ENCODE peak calls at places on chromosomes 1 and 21, in ten cellular contexts. Y is GM23338, G is neuronal stem cell, I is aorta, P is upper lobe of right lung, T is body of pancreas, L is thoracic aorta, V is fibroblast of lung, X is IMR-90, J is psoas muscle. U is an unnamed sample. For H3K4me1 and H3K36me3, the result is how much of the 10 kb centered on the place peaks cover.

GRCh38 chr1:15726508-15726907 is 9.6 kb upstream of the SLC25A34 start:
- DNase-seq in Y (no peak), G (no peak), I (no peak), P (no peak), T (no peak), L (no peak), V (no peak), X (no peak), J (no peak), U (no peak)

GRCh38 chr1:24557220-24557619 is 1.3 kb downstream of the NCMAP start:
- DNase-seq in Y (no peak), G (no peak), I (no peak), P (peak), T (no peak), L (no peak), V (no peak), X (no peak), J (no peak), U (no peak)

GRCh38 chr1:66256629-66257575 is 277.1 kb upstream of the SGIP1 start:
- DNase-seq in Y (no peak), G (no peak), I (no peak), P (no peak), T (no peak), L (no peak), V (no peak), X (no peak), J (no peak), U (no peak)

GRCh38 chr1:247118946-247119446 is 14.8 kb upstream of the ZNF669 start:
- DNase-seq in Y (peak), G (no peak), I (no peak), P (no peak), T (no peak), L (no peak), V (peak), X (no peak), J (no peak), U (peak)

GRCh38 chr1:193185861-193186714 is at the start of gene B3GALT2:
- DNase-seq in Y (no peak), G (no peak), I (no peak), P (no peak), T (peak), L (no peak), V (peak), X (peak), J (no peak), U (peak)

GRCh38 chr1:240091614-240092300 is at the start of gene FMN2:
- DNase-seq in Y (peak), G (peak), I (no peak), P (no peak), T (peak), L (no peak), V (no peak), X (peak), J (no peak), U (peak)

GRCh38 chr1:80056179-80056578 is 1049.6 kb upstream of the ADGRL4 start:
- DNase-seq in Y (no peak), G (no peak), I (no peak), P (no peak), T (no peak), L (no peak), V (no peak), X (no peak), J (no peak), U (no peak)

GRCh38 chr1:205062895-205063294 is 19.9 kb downstream of the CNTN2 start:
- DNase-seq in Y (no peak), G (no peak), I (no peak), P (no peak), T (no peak), L (no peak), V (no peak), X (no peak), J (no peak), U (no peak)

GRCh38 chr1:159823401-159823800 is 3.3 kb upstream of the SLAMF8 start:
- DNase-seq in Y (no peak), G (no peak), I (no peak), P (no peak), T (no peak), L (no peak), V (no peak), X (no peak), J (no peak), U (peak)

GRCh38 chr1:36408479-36408878 is 10.8 kb upstream of the LSM10 start:
- DNase-seq in Y (no peak), G (no peak), I (no peak), P (no peak), T (no peak), L (no peak), V (peak), X (peak), J (no peak), U (no peak)

GRCh38 chr1:109771712-109772657 is 8.3 kb upstream of the EPS8L3 start:
- DNase-seq in Y (no peak), G (no peak), I (no peak), P (peak), T (peak), L (no peak), V (no peak), X (no peak), J (no peak), U (no peak)

GRCh38 chr1:184513966-184514365 is 127.1 kb downstream of the C1orf21 start:
- DNase-seq in Y (no peak), G (no peak), I (peak), P (no peak), T (peak), L (no peak), V (peak), X (peak), J (peak), U (no peak)

GRCh38 chr1:247415423-247416361 is at the start of gene NLRP3:
- DNase-seq in Y (peak), G (no peak), I (peak), P (peak), T (peak), L (no peak), V (no peak), X (no peak), J (peak), U (no peak)

GRCh38 chr1:85224734-85225623 is 24.2 kb upstream of the SYDE2 start:
- DNase-seq in Y (peak), G (no peak), I (no peak), P (peak), T (peak), L (no peak), V (peak), X (peak), J (no peak), U (no peak)

GRCh38 chr1:171438441-171438840 is 46.9 kb upstream of the PRRC2C start:
- DNase-seq in Y (no peak), G (no peak), I (peak), P (no peak), T (peak), L (peak), V (peak), X (peak), J (peak), U (no peak)

GRCh38 chr1:236541710-236542109 is 17.9 kb downstream of the LGALS8 start:
- DNase-seq in Y (no peak), G (no peak), I (no peak), P (no peak), T (no peak), L (no peak), V (no peak), X (no peak), J (no peak), U (no peak)

GRCh38 chr1:231931846-231932454 is 305.4 kb downstream of the DISC1 start:
- DNase-seq in Y (peak), G (no peak), I (no peak), P (no peak), T (peak), L (no peak), V (no peak), X (no peak), J (no peak), U (peak)

GRCh38 chr1:22123071-22123390 is 19.9 kb downstream of the WNT4 start:
- DNase-seq in Y (no peak), G (no peak), I (no peak), P (peak), T (no peak), L (no peak), V (no peak), X (no peak), J (no peak), U (no peak)

GRCh38 chr1:27626031-27626935 is 8.7 kb downstream of the FGR start:
- DNase-seq in Y (no peak), G (no peak), I (no peak), P (no peak), T (no peak), L (no peak), V (no peak), X (no peak), J (peak), U (no peak)

GRCh38 chr1:109617291-109617801 is 2.1 kb downstream of the GNAT2 start:
- DNase-seq in Y (peak), G (peak), I (no peak), P (no peak), T (no peak), L (no peak), V (peak), X (peak), J (no peak), U (peak)

GRCh38 chr1:233599542-233600073 is 14.3 kb upstream of the KCNK1 start:
- DNase-seq in Y (no peak), G (no peak), I (no peak), P (no peak), T (no peak), L (no peak), V (no peak), X (no peak), J (no peak), U (no peak)

GRCh38 chr1:205285391-205286101 is 36.0 kb downstream of the NUAK2 start:
- DNase-seq in Y (no peak), G (no peak), I (no peak), P (no peak), T (no peak), L (no peak), V (peak), X (no peak), J (no peak), U (no peak)

GRCh38 chr1:234529661-234530237 is 50.8 kb upstream of the TARBP1 start:
- DNase-seq in Y (no peak), G (no peak), I (no peak), P (no peak), T (no peak), L (no peak), V (no peak), X (no peak), J (no peak), U (no peak)

GRCh38 chr1:93678966-93679480 is 2.6 kb downstream of the BCAR3 start:
- DNase-seq in Y (no peak), G (no peak), I (no peak), P (no peak), T (no peak), L (no peak), V (no peak), X (no peak), J (no peak), U (no peak)

GRCh38 chr1:24566266-24566867 is 10.5 kb downstream of the NCMAP start:
- DNase-seq in Y (no peak), G (no peak), I (no peak), P (no peak), T (no peak), L (no peak), V (no peak), X (peak), J (no peak), U (no peak)

GRCh38 chr1:55781944-55782482 is 566.8 kb upstream of the USP24 start:
- DNase-seq in Y (no peak), G (no peak), I (peak), P (no peak), T (peak), L (no peak), V (peak), X (peak), J (no peak), U (no peak)

GRCh38 chr1:220552672-220553258 is 24.8 kb downstream of the MARK1 start:
- DNase-seq in Y (no peak), G (no peak), I (no peak), P (no peak), T (no peak), L (no peak), V (peak), X (no peak), J (no peak), U (no peak)

GRCh38 chr1:155910621-155911121 is 478 bp downstream of the RIT1 start:
- DNase-seq in Y (peak), G (peak), I (no peak), P (no peak), T (peak), L (no peak), V (peak), X (peak), J (no peak), U (peak)

GRCh38 chr1:7960867-7961198 is 678 bp upstream of the PARK7 start:
- DNase-seq in Y (no peak), G (no peak), I (no peak), P (no peak), T (no peak), L (no peak), V (no peak), X (no peak), J (no peak), U (no peak)

GRCh38 chr1:7960165-7960564 is 1.3 kb upstream of the PARK7 start:
- DNase-seq in Y (no peak), G (no peak), I (no peak), P (no peak), T (no peak), L (no peak), V (no peak), X (no peak), J (no peak), U (no peak)

GRCh38 chr1:7962636-7963377 is 1.3 kb downstream of the PARK7 start:
- DNase-seq in Y (no peak), G (no peak), I (no peak), P (no peak), T (no peak), L (no peak), V (no peak), X (peak), J (no peak), U (no peak)

GRCh38 chr1:7962011-7962335 is 462 bp downstream of the PARK7 start:
- DNase-seq in Y (no peak), G (no peak), I (no peak), P (no peak), T (no peak), L (no peak), V (no peak), X (no peak), J (no peak), U (no peak)

DNA sequence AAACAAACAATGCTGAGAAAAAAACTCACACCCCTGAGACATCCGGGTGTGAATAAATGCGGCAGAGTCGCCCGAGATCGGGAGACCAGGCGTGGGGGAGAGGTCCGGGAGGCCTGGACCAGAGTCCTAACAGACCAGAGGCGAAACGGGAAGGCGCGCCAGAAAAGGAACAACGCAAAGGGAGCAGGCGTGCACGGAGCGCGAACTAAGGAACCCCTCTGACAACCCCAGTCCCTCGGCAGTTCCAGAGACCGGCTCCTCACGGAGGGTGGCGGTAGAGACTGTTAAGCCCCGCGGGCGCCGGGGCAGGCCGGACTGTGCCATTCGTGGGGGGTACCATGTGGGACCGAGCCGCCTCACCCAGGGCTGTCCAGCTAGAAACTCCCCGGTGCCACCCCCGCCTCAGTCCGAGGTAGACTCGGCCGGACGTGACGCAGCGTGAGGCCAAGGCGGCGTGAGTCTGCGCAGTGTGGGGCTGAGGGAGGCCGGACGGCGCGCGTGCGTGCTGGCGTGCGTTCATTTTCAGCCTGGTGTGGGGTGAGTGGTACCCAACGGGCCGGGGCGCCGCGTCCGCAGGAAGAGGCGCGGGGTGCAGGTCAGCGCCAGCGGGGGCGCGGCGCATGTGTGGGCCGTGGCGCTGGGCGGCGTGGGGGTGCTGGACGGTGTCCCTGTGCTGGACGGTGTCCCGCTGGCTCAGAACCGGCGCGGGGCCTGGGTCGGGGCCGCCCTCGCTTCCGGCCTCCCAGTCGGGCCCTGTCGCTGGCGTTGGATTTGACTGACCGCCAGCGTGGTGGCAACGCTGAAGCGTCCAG is at the start of gene PARK7:
- DNase-seq in Y (peak), G (peak), I (peak), P (peak), T (peak), L (peak), V (peak), X (peak), J (peak), U (peak)
- H3K4me1 ChIP-seq in Y (under half), G (under half), I (under half), P (under half), T (under half), L (half or more), V (under half), X (under half), J (under half), U (under half)

DNA sequence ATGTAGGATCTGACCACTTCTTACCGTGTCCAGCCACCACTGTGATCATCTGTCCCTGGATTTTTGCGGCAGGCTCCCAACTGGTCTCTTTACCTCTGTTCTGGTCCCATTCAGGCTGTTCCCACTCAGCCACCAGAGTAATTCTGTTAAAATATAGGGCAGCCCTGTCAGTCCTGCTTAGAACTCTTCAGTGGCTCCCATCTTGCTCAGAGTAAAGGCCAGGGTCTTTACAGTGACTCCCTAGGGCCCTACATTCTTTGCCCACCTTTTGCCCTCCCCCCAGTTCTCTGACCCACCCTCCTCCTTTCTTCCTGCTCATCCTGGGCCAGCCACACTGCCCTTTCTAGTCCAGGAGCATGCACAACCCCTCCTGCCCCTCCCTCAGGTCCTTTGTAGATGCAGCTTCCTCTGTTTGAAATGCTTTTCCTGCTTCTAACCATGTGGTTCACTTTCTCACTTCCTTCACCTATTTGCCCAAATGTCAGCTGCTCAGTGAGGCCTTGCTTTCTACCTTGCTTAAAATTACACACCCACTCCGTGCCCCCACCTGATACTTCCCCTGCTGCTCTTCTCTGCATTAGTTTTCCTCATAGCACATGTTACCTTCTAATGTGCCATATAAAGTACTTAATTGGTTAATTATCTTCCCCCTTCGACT is 7.8 kb downstream of the UBIAD1 start:
- DNase-seq in Y (no peak), G (no peak), I (no peak), P (no peak), T (no peak), L (no peak), V (no peak), X (no peak), J (no peak), U (no peak)
- H3K36me3 ChIP-seq in Y (under half), G (under half), I (under half), P (under half), T (under half), L (under half), V (under half), X (under half), J (under half), U (under half)

GRCh38 chr1:202858306-202858705 is 30.6 kb downstream of the RABIF start:
- DNase-seq in Y (no peak), G (no peak), I (peak), P (no peak), T (peak), L (no peak), V (peak), X (peak), J (peak), U (no peak)

GRCh38 chr1:202862672-202863560 is 26.0 kb downstream of the RABIF start:
- DNase-seq in Y (no peak), G (no peak), I (no peak), P (no peak), T (no peak), L (no peak), V (no peak), X (no peak), J (no peak), U (no peak)

GRCh38 chr1:202861420-202862121 is 27.4 kb downstream of the RABIF start:
- DNase-seq in Y (peak), G (peak), I (peak), P (peak), T (peak), L (peak), V (peak), X (peak), J (peak), U (peak)

GRCh38 chr1:202858789-202859414 is 30.0 kb downstream of the RABIF start:
- DNase-seq in Y (no peak), G (no peak), I (peak), P (no peak), T (no peak), L (no peak), V (no peak), X (no peak), J (peak), U (peak)

DNA sequence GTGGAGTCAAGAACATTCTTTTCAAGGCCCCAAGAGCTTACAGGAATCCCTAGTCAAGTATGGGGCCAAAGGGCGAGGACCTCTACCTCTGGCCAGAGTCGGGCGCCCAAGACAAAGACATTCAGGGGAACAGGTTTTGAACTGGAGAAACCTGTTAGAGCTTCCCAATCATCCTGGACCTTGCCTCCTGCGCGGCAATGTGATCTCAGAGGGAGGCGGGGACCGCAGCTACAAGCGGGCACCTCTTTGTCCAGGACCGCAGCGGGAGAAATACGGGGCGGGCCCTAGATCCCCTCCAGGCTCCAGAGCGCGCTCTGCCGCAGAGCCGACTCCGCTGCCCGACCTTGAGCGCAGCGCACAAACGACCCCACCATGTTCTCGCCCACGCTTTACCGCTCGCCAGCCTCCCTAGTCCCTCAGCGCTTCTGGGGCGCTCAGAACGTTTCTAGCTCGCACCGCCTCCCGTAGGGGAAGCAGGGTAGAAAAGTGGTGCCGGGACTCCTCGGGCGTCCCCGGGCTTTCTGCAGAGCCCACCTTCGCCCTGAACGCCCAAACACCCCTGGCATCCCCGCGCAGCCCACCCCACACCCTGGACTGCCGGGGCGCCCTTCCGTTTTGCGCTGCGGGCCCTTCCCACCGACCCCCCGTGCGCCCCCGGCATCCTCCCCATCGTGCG is 28.1 kb downstream of the RABIF start:
- DNase-seq in Y (peak), G (peak), I (no peak), P (peak), T (peak), L (no peak), V (peak), X (peak), J (peak), U (peak)
- H3K4me1 ChIP-seq in Y (under half), G (under half), I (under half), P (under half), T (under half), L (under half), V (under half), X (under half), J (under half), U (under half)

DNA sequence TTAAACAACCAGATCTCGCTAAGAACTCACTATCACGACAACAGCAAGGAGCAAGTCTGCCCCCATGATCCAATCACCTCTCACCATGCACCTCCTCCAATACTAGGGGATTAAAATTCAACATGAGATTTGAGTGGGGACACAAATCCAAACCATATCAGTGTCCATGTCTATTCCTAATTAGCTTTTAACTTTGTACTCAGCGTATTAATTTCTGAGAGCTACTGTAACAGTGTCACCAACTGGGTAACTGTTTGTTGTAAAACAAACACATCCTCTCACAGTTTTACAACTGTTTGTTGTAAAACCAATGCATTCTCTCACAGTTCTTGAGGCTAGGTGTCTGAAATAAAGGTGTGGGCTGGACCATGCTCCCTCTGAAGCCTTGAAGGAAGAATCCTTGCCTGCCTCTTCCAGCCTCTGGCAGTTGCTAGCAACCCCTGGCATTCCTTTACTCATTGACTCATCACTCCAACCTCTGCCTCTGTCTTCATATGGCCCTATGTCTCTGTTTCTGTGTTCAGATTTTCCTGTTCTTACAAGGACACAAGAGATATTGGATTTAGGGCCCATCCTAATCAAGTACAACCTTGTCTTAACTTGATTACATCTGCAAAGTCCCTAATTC is 121.2 kb downstream of the LTN1 start:
- DNase-seq in Y (no peak), G (no peak), I (no peak), P (no peak), T (no peak), L (no peak), V (no peak), X (peak), J (no peak), U (no peak)
- H3K36me3 ChIP-seq in Y (under half), G (under half), I (under half), P (under half), T (under half), L (under half), V (under half), X (under half), J (under half), U (under half)

U was measured in BE2C.